ENCODE peak calls at places on chromosomes 5 and 9, in ten cellular contexts. Q is HL-60, B is AG04450, Y is stomach, V is neural crest cell, N is GM12865, W is heart right ventricle, Z is fibroblast of lung, A is cardiac fibroblast, M is uterus. P is an unnamed sample.

GRCh38 chr5:54519083-54519541 is 1.6 kb downstream of the SNX18 start:
- DNase-seq in N (no peak), V (no peak), M (no peak), B (no peak), A (no peak), Z (no peak), W (peak), Q (no peak), Y (no peak), P (no peak)

GRCh38 chr9:109115931-109116541 is 3.7 kb downstream of the TMEM245 start:
- DNase-seq in A (no peak), Y (peak), N (no peak), B (no peak), Q (no peak), W (peak), V (no peak), Z (peak), M (peak), P (no peak)

GRCh38 chr5:139473565-139473964 is 2.8 kb downstream of the SMIM33 start:
- DNase-seq in Y (no peak), V (no peak), Q (no peak), A (no peak), B (no peak), M (no peak), W (no peak), N (peak), Z (no peak), P (no peak)

GRCh38 chr9:136572003-136572595 is 26.3 kb upstream of the NOTCH1 start:
- DNase-seq in Q (no peak), M (no peak), V (peak), A (peak), N (no peak), Z (peak), B (peak), W (peak), Y (no peak), P (no peak)

GRCh38 chr9:95266649-95267048 is 50.9 kb downstream of the FANCC start:
- DNase-seq in V (no peak), M (no peak), Y (no peak), Q (no peak), B (no peak), A (no peak), W (no peak), N (peak), Z (no peak), P (no peak)

GRCh38 chr9:138060365-138060764 is 182.8 kb downstream of the CACNA1B start:
- DNase-seq in Z (no peak), A (no peak), Y (no peak), B (no peak), V (no peak), W (no peak), N (no peak), M (no peak), Q (no peak), P (no peak)

GRCh38 chr5:55935371-55935770 is 59.4 kb downstream of the IL6ST start:
- DNase-seq in Y (no peak), V (no peak), Q (no peak), B (no peak), A (no peak), M (no peak), W (no peak), Z (no peak), N (no peak), P (no peak)

GRCh38 chr9:130578865-130579737 is at the start of gene FUBP3:
- DNase-seq in Q (peak), M (peak), W (peak), A (peak), B (peak), V (peak), Y (peak), Z (peak), N (peak), P (peak)

GRCh38 chr5:131786036-131786435 is 10.8 kb downstream of the FNIP1 start:
- DNase-seq in W (no peak), B (no peak), Z (no peak), Y (no peak), M (no peak), Q (no peak), A (no peak), N (no peak), V (no peak), P (no peak)

GRCh38 chr5:39639618-39640078 is 214.9 kb upstream of the DAB2 start:
- DNase-seq in V (no peak), B (no peak), Q (no peak), Z (peak), W (no peak), A (peak), M (no peak), Y (no peak), N (no peak), P (no peak)

GRCh38 chr9:94780516-94780950 is 54.0 kb downstream of the AOPEP start:
- DNase-seq in B (no peak), W (peak), Q (no peak), V (no peak), Y (no peak), N (no peak), Z (no peak), A (no peak), M (no peak), P (no peak)

GRCh38 chr5:34001231-34001935 is 6.5 kb downstream of the AMACR start:
- DNase-seq in W (no peak), Z (peak), B (no peak), V (no peak), A (no peak), Y (peak), M (no peak), N (no peak), Q (peak), P (no peak)

GRCh38 chr9:96858018-96858573 is 3.8 kb upstream of the ZNF782 start:
- DNase-seq in M (no peak), Z (no peak), B (no peak), A (peak), W (no peak), Q (no peak), V (no peak), Y (no peak), N (no peak), P (no peak)

GRCh38 chr5:873328-873727 is 19.3 kb downstream of the BRD9 start:
- DNase-seq in N (no peak), V (no peak), W (no peak), B (no peak), Z (no peak), M (no peak), A (no peak), Y (no peak), Q (no peak), P (no peak)

GRCh38 chr5:125604104-125604503 is 819.1 kb upstream of the GRAMD2B start:
- DNase-seq in W (no peak), A (peak), B (no peak), Q (no peak), Y (no peak), N (no peak), V (no peak), Z (no peak), M (no peak), P (no peak)

GRCh38 chr5:138657360-138657759 is 82.2 kb upstream of the HSPA9 start:
- DNase-seq in W (peak), N (no peak), Q (no peak), M (no peak), V (no peak), B (no peak), Y (no peak), Z (no peak), A (no peak), P (peak)

GRCh38 chr9:75935606-75936005 is 45.1 kb downstream of the PCSK5 start:
- DNase-seq in B (no peak), A (no peak), Z (no peak), N (no peak), Y (no peak), M (no peak), W (no peak), V (no peak), Q (no peak), P (no peak)

GRCh38 chr9:20226345-20226744 is 396.0 kb downstream of the MLLT3 start:
- DNase-seq in A (no peak), Y (no peak), Q (no peak), W (no peak), N (no peak), Z (no peak), B (no peak), V (no peak), M (no peak), P (no peak)

GRCh38 chr9:109918359-109919163 is 138.6 kb downstream of the PALM2AKAP2 start:
- DNase-seq in Y (no peak), Z (peak), B (no peak), W (no peak), Q (no peak), V (no peak), A (peak), N (peak), M (no peak), P (no peak)

GRCh38 chr5:172731286-172732073 is 39.5 kb downstream of the DUSP1 start:
- DNase-seq in W (no peak), Z (no peak), M (no peak), B (no peak), Y (peak), N (no peak), V (no peak), Q (no peak), A (no peak), P (peak)

GRCh38 chr9:89623925-89624420 is 19.2 kb downstream of the GADD45G start:
- DNase-seq in V (no peak), A (no peak), Q (peak), Y (peak), N (no peak), M (no peak), B (no peak), W (peak), Z (no peak), P (peak)

GRCh38 chr9:124760719-124761118 is 10.4 kb downstream of the NR6A1 start:
- DNase-seq in Z (no peak), B (no peak), M (no peak), W (no peak), Q (no peak), V (no peak), Y (no peak), A (no peak), N (no peak), P (no peak)

GRCh38 chr5:15365040-15365439 is 134.9 kb upstream of the FBXL7 start:
- DNase-seq in Y (no peak), Z (no peak), W (no peak), Q (no peak), A (peak), N (no peak), M (no peak), B (no peak), V (no peak), P (no peak)

GRCh38 chr5:67530609-67531255 is 334.1 kb upstream of the CD180 start:
- DNase-seq in N (no peak), Y (no peak), M (no peak), V (no peak), Q (no peak), A (no peak), W (no peak), Z (peak), B (no peak), P (no peak)

GRCh38 chr9:129781991-129782390 is 21.0 kb upstream of the TOR1B start:
- DNase-seq in V (no peak), B (no peak), M (no peak), Z (no peak), Q (no peak), A (no peak), N (no peak), Y (no peak), W (no peak), P (no peak)

GRCh38 chr5:24649531-24649930 is 4.8 kb upstream of the CDH10 start:
- DNase-seq in Z (no peak), M (no peak), W (no peak), N (no peak), A (no peak), Q (no peak), Y (no peak), V (no peak), B (no peak), P (no peak)

GRCh38 chr5:78972654-78973428 is 12.3 kb downstream of the ARSB start:
- DNase-seq in M (peak), Y (peak), W (no peak), A (peak), N (no peak), V (no peak), Q (no peak), B (peak), Z (peak), P (no peak)

GRCh38 chr9:20865357-20865756 is 166.1 kb downstream of the HACD4 start:
- DNase-seq in Y (no peak), V (no peak), N (no peak), A (no peak), W (no peak), Q (peak), M (no peak), B (no peak), Z (no peak), P (no peak)

GRCh38 chr9:71929791-71930440 is 18.5 kb downstream of the C9orf85 start:
- DNase-seq in W (no peak), Y (no peak), B (no peak), A (no peak), Z (no peak), V (no peak), N (no peak), M (no peak), Q (no peak), P (no peak)

GRCh38 chr5:59178482-59178881 is 595.6 kb downstream of the RAB3C start:
- DNase-seq in B (no peak), V (no peak), A (no peak), N (peak), Z (no peak), M (no peak), W (no peak), Y (no peak), Q (no peak), P (no peak)

GRCh38 chr5:65035212-65036206 is 266.8 kb downstream of the CWC27 start:
- DNase-seq in B (peak), W (peak), V (peak), A (peak), N (peak), Q (peak), Y (peak), Z (peak), M (peak), P (peak)

GRCh38 chr5:159448-160172 is 31.7 kb upstream of the LRRC14B start:
- DNase-seq in B (peak), Z (peak), Q (no peak), V (no peak), N (no peak), Y (peak), M (no peak), W (no peak), A (peak), P (peak)

GRCh38 chr9:136345281-136346156 is 18.0 kb downstream of the DNLZ start:
- DNase-seq in Q (no peak), W (peak), N (no peak), V (peak), Y (peak), A (peak), Z (peak), B (no peak), M (peak), P (no peak)

GRCh38 chr5:39106332-39106731 is 32.1 kb upstream of the RICTOR start:
- DNase-seq in W (no peak), N (no peak), Z (peak), M (no peak), Q (no peak), A (peak), B (no peak), V (no peak), Y (no peak), P (no peak)

GRCh38 chr5:83724001-83724400 is 3.3 kb upstream of the HAPLN1 start:
- DNase-seq in N (peak), M (no peak), B (no peak), Q (no peak), A (no peak), V (no peak), W (no peak), Y (no peak), Z (no peak), P (no peak)

GRCh38 chr5:83724915-83725314 is 4.3 kb upstream of the HAPLN1 start:
- DNase-seq in M (no peak), Q (no peak), V (no peak), B (no peak), Y (no peak), N (no peak), W (no peak), Z (no peak), A (no peak), P (no peak)

GRCh38 chr5:83720805-83721431 is at the start of gene HAPLN1:
- DNase-seq in V (peak), A (no peak), Y (no peak), W (no peak), Q (no peak), N (no peak), B (no peak), Z (no peak), M (no peak), P (no peak)

GRCh38 chr5:83718936-83719495 is 1.6 kb downstream of the HAPLN1 start:
- DNase-seq in M (no peak), V (no peak), A (no peak), N (no peak), Z (no peak), B (no peak), W (no peak), Y (no peak), Q (no peak), P (no peak)

GRCh38 chr5:83721878-83722779 is 1.5 kb upstream of the HAPLN1 start:
- DNase-seq in Q (peak), Y (peak), B (peak), V (peak), A (peak), M (peak), W (peak), Z (peak), N (peak), P (peak)
- TF ChIP-seq CTCF in Q (no peak), Y (no peak), B (peak), V (peak), A (peak), M (no peak), W (peak), Z (peak), N (peak), P (peak)

GRCh38 chr9:12554636-12555035 is 138.5 kb upstream of the TYRP1 start:
- DNase-seq in Z (peak), W (no peak), V (no peak), B (no peak), M (no peak), Y (no peak), N (no peak), Q (no peak), A (peak), P (no peak)
- TF ChIP-seq CTCF in Z (peak), W (no peak), V (peak), B (no peak), M (no peak), Y (no peak), N (no peak), Q (no peak), A (no peak), P (peak)

GRCh38 chr5:2015116-2015848 is 132.6 kb upstream of the IRX4 start:
- DNase-seq in B (no peak), Q (no peak), M (no peak), W (no peak), N (no peak), Y (no peak), Z (no peak), A (no peak), V (no peak), P (no peak)
- TF ChIP-seq CTCF in B (no peak), Q (no peak), M (no peak), W (no peak), N (no peak), Y (no peak), Z (no peak), A (no peak), V (no peak), P (no peak)

GRCh38 chr5:17216176-17216973 is 1.1 kb upstream of the BASP1 start:
- DNase-seq in N (peak), A (peak), B (no peak), W (peak), M (peak), V (peak), Z (peak), Q (peak), Y (peak), P (no peak)
- TF ChIP-seq CTCF in N (peak), A (peak), B (peak), W (peak), M (peak), V (peak), Z (peak), Q (peak), Y (peak), P (peak)

DNA sequence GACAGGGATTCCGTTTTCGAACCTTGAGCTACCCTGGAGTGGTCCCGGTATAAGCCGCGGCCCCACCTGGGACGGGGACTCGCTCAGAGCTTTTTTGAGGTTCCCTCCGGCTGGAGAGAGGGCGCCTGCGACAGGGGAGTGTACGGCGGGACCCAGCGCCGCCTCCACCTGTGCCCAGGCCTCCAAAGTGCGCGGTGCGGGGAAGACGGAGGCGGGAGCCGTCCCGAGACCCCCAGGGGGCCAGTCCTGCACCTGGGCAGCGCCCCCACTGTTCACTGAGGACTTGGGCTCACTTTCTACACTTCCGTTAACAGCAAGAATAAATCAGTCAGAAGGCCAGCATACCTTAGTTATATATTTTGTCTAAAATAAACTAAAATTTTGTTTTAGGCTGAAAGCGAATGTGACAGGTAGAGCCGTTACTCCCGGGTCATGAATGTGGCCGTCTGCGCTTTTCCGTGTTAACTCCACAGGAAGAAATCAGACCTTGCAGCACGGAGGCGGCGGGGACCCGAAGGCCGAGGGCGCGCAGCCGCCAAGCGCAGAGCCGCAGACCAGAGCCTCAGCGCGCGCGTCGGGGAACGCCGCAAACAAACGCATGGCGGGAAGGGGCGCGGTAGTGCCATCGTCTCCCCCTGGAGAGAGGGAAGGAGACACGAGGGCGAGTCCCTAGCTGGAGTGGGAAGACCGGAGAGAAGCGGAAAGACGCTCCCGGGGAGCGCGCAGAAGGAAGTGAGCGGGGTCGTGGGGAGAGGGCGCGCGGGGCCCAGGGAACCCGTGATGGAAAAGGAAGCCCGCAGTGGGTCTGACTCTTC is 14.1 kb downstream of the TRIM7 start:
- DNase-seq in B (no peak), Z (peak), W (peak), N (peak), M (peak), A (peak), Y (peak), V (peak), Q (peak), P (no peak)
- TF ChIP-seq CTCF in B (peak), Z (no peak), W (peak), N (peak), M (no peak), A (peak), Y (no peak), V (peak), Q (no peak), P (peak)

GRCh38 chr5:57453728-57454127 is 28.9 kb downstream of the ACTBL2 start:
- DNase-seq in Z (no peak), W (no peak), N (no peak), A (no peak), B (no peak), V (no peak), Q (no peak), M (no peak), Y (no peak), P (no peak)

GRCh38 chr5:57454896-57455295 is 27.7 kb downstream of the ACTBL2 start:
- DNase-seq in M (no peak), Q (no peak), Z (peak), N (no peak), B (no peak), V (no peak), W (no peak), A (no peak), Y (no peak), P (no peak)

GRCh38 chr5:57456531-57457135 is 26.0 kb downstream of the ACTBL2 start:
- DNase-seq in B (no peak), V (no peak), Q (no peak), M (no peak), W (no peak), A (no peak), Z (no peak), Y (no peak), N (no peak), P (no peak)

GRCh38 chr5:57455511-57455910 is 27.1 kb downstream of the ACTBL2 start:
- DNase-seq in A (no peak), N (no peak), W (no peak), V (no peak), B (no peak), Q (no peak), Y (no peak), M (no peak), Z (no peak), P (no peak)

GRCh38 chr5:57456056-57456455 is 26.6 kb downstream of the ACTBL2 start:
- DNase-seq in A (no peak), B (no peak), N (no peak), Z (no peak), Q (no peak), Y (no peak), W (no peak), M (no peak), V (peak), P (no peak)
- TF ChIP-seq CTCF in A (no peak), B (no peak), N (no peak), Z (no peak), Q (no peak), Y (no peak), W (no peak), M (no peak), V (no peak), P (no peak)

P was measured in chondrocyte.